ENCODE peak calls at places on chromosome 12, in seven cellular contexts. J, O, E, Q, M, G and P are unnamed samples.

GRCh38 chr12:64744422-64745258 is 14.6 kb downstream of the GNS start:
- DNase-seq in J (no peak), O (no peak), E (peak; percentile 35), Q (no peak), M (no peak), G (peak; percentile 39), P (no peak)

GRCh38 chr12:5733136-5733755 is 211.8 kb downstream of the ANO2 start:
- DNase-seq in J (no peak), O (no peak), E (no peak), Q (no peak), M (no peak), G (peak; percentile 24), P (no peak)

GRCh38 chr12:475286-475685 is 15.5 kb downstream of the B4GALNT3 start:
- DNase-seq in J (no peak), O (no peak), E (no peak), Q (peak; percentile 46), M (no peak), G (no peak), P (no peak)

GRCh38 chr12:49410833-49411232 is 43.6 kb downstream of the SPATS2 start:
- DNase-seq in J (no peak), O (no peak), E (no peak), Q (no peak), M (no peak), G (no peak), P (no peak)

GRCh38 chr12:104359216-104359615 is 55.7 kb downstream of the EID3 start:
- DNase-seq in J (no peak), O (no peak), E (no peak), Q (peak; percentile 63), M (no peak), G (no peak), P (no peak)

GRCh38 chr12:49705479-49706267 is 1.5 kb downstream of the FMNL3 start:
- DNase-seq in J (no peak), O (peak; percentile 55), E (peak; percentile 76), Q (peak; percentile 90), M (peak; percentile 53), G (peak; percentile 84), P (no peak)

GRCh38 chr12:47276253-47277070 is 196.7 kb upstream of the AMIGO2 start:
- DNase-seq in J (no peak), O (peak; percentile 28), E (peak; percentile 49), Q (no peak), M (peak; percentile 13), G (peak; percentile 79), P (peak; percentile 44)

GRCh38 chr12:112792306-112792705 is 758 bp downstream of the RPH3A start:
- DNase-seq in J (no peak), O (no peak), E (no peak), Q (no peak), M (no peak), G (no peak), P (no peak)

GRCh38 chr12:126112141-126112540 is 1046.9 kb downstream of the AACS start:
- DNase-seq in J (no peak), O (no peak), E (no peak), Q (no peak), M (no peak), G (no peak), P (no peak)

GRCh38 chr12:19499030-19499429 is 59.7 kb downstream of the AEBP2 start:
- DNase-seq in J (no peak), O (no peak), E (no peak), Q (no peak), M (no peak), G (no peak), P (no peak)

GRCh38 chr12:39440101-39440500 is 2.8 kb downstream of the KIF21A start:
- DNase-seq in J (no peak), O (no peak), E (no peak), Q (no peak), M (no peak), G (no peak), P (no peak)

GRCh38 chr12:80580254-80580653 is 127.2 kb upstream of the MYF6 start:
- DNase-seq in J (no peak), O (no peak), E (peak; percentile 96), Q (no peak), M (peak; percentile 90), G (peak; percentile 97), P (peak; percentile 68)

GRCh38 chr12:95465275-95465674 is 8.7 kb upstream of the METAP2 start:
- DNase-seq in J (no peak), O (no peak), E (no peak), Q (no peak), M (no peak), G (no peak), P (no peak)

GRCh38 chr12:117023998-117024960 is 74.9 kb downstream of the TESC start:
- DNase-seq in J (no peak), O (no peak), E (no peak), Q (peak; percentile 70), M (no peak), G (no peak), P (no peak)

GRCh38 chr12:104748356-104748755 is 209.7 kb downstream of the SLC41A2 start:
- DNase-seq in J (no peak), O (no peak), E (no peak), Q (peak; percentile 78), M (no peak), G (no peak), P (no peak)

GRCh38 chr12:113462880-113463745 is 8.6 kb downstream of the LHX5 start:
- DNase-seq in J (no peak), O (no peak), E (no peak), Q (no peak), M (no peak), G (no peak), P (no peak)

GRCh38 chr12:54000105-54000773 is at the start of gene HOXC9:
- DNase-seq in J (no peak), O (no peak), E (peak; percentile 49), Q (no peak), M (no peak), G (no peak), P (no peak)

GRCh38 chr12:71128191-71128590 is 29.6 kb downstream of the TSPAN8 start:
- DNase-seq in J (no peak), O (no peak), E (no peak), Q (no peak), M (no peak), G (no peak), P (no peak)

GRCh38 chr12:49536526-49537195 is 2.2 kb upstream of the KCNH3 start:
- DNase-seq in J (no peak), O (no peak), E (no peak), Q (no peak), M (no peak), G (no peak), P (no peak)

GRCh38 chr12:85626782-85627171 is 209.4 kb downstream of the RASSF9 start:
- DNase-seq in J (no peak), O (no peak), E (no peak), Q (no peak), M (no peak), G (no peak), P (no peak)

GRCh38 chr12:47955059-47955458 is 8.3 kb upstream of the TMEM106C start:
- DNase-seq in J (no peak), O (no peak), E (no peak), Q (no peak), M (no peak), G (no peak), P (no peak)

GRCh38 chr12:77131977-77132490 is 66.7 kb upstream of the E2F7 start:
- DNase-seq in J (no peak), O (no peak), E (no peak), Q (no peak), M (no peak), G (no peak), P (no peak)

GRCh38 chr12:132327351-132328171 is 1.8 kb downstream of the GALNT9 start:
- DNase-seq in J (no peak), O (no peak), E (peak; percentile 82), Q (no peak), M (peak; percentile 5), G (peak; percentile 82), P (peak; percentile 24)

GRCh38 chr12:70609739-70610491 is 27.3 kb downstream of the PTPRB start:
- DNase-seq in J (no peak), O (peak; percentile 43), E (no peak), Q (peak; percentile 89), M (no peak), G (no peak), P (no peak)

GRCh38 chr12:124829008-124829707 is 34.5 kb downstream of the SCARB1 start:
- DNase-seq in J (peak; percentile 36), O (no peak), E (peak; percentile 67), Q (no peak), M (peak; percentile 28), G (peak; percentile 85), P (peak; percentile 77)
- TF ChIP-seq CTCF in J (no peak), O (no peak), E (no peak), Q (no peak), M (no peak), G (no peak), P (no peak)

GRCh38 chr12:123801573-123802178 is 39.6 kb downstream of the DNAH10 start:
- DNase-seq in J (no peak), O (peak; percentile 30), E (peak; percentile 24), Q (no peak), M (peak; percentile 11), G (peak; percentile 53), P (no peak)
- TF ChIP-seq CTCF in J (peak; percentile 72), O (peak; percentile 39), E (peak; percentile 37), Q (no peak), M (no peak), G (peak; percentile 65), P (peak; percentile 62)

DNA sequence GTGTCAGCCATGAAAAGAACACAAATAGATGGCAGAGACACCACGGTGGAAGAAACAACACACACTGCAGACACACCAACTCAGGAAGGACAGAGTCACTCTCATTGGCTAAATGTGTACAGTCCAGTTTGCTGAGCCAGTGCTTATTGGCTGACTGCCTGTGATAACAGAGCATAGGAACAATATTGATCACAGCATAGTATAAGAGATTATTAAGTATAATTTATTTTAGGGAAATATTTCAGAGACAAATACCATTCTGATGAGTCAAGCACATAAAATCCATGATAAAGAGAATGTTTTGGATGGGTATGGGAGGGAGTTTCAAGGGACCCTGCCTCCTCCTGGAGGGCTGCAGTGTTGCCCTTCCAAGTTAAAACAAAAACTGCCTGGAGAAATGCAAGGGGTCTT is 50.9 kb downstream of the BTG1 start:
- DNase-seq in J (no peak), O (no peak), E (peak; percentile 45), Q (no peak), M (no peak), G (peak; percentile 30), P (no peak)
- TF ChIP-seq CTCF in J (peak; percentile 13), O (no peak), E (peak; percentile 23), Q (no peak), M (peak; percentile 12), G (peak; percentile 17), P (no peak)

GRCh38 chr12:6752931-6753771 is at the start of gene MLF2:
- DNase-seq in J (peak; percentile 91), O (peak; percentile 99), E (peak; percentile 100), Q (peak; percentile 100), M (peak; percentile 98), G (peak; percentile 99), P (peak; percentile 99)
- TF ChIP-seq CTCF in J (no peak), O (peak; percentile 97), E (peak; percentile 98), Q (no peak), M (peak; percentile 98), G (no peak), P (peak; percentile 97)